ENCODE peak calls at places on chromosome 7, in five cellular contexts. One of them, this sample, is unnamed.

GRCh38 chr7:131769241-131769640 is 212.8 kb upstream of the PODXL start:
- DNase-seq in mammary epithelial cell: peak; percentile 68
- DNase-seq in PC-3: peak; percentile 95
- DNase-seq in H9: no peak
- DNase-seq in neuronal stem cell: no peak
- DNase-seq in this sample: no peak

GRCh38 chr7:107687656-107688055 is 27.0 kb downstream of the SLC26A4 start:
- DNase-seq in mammary epithelial cell: peak; percentile 61
- DNase-seq in PC-3: peak; percentile 67
- DNase-seq in H9: no peak
- DNase-seq in neuronal stem cell: no peak
- DNase-seq in this sample: peak; percentile 51

GRCh38 chr7:138538518-138538917 is 78.5 kb downstream of the TRIM24 start:
- DNase-seq in mammary epithelial cell: no peak
- DNase-seq in PC-3: no peak
- DNase-seq in H9: no peak
- DNase-seq in neuronal stem cell: no peak
- DNase-seq in this sample: peak; percentile 55

GRCh38 chr7:143223784-143224183 is 1.9 kb downstream of the TAS2R40 start:
- DNase-seq in mammary epithelial cell: no peak
- DNase-seq in PC-3: peak; percentile 41
- DNase-seq in H9: no peak
- DNase-seq in neuronal stem cell: no peak
- DNase-seq in this sample: no peak

GRCh38 chr7:90709501-90710465 is 113.7 kb downstream of the CDK14 start:
- DNase-seq in mammary epithelial cell: peak; percentile 9
- DNase-seq in PC-3: peak; percentile 28
- DNase-seq in H9: no peak
- DNase-seq in neuronal stem cell: no peak
- DNase-seq in this sample: peak; percentile 78

GRCh38 chr7:79770053-79770452 is 316.6 kb upstream of the MAGI2 start:
- DNase-seq in mammary epithelial cell: no peak
- DNase-seq in PC-3: no peak
- DNase-seq in H9: no peak
- DNase-seq in neuronal stem cell: no peak
- DNase-seq in this sample: no peak

GRCh38 chr7:141702047-141702567 is at the start of gene DENND11:
- DNase-seq in mammary epithelial cell: peak; percentile 41
- DNase-seq in PC-3: peak; percentile 37
- DNase-seq in H9: no peak
- DNase-seq in neuronal stem cell: peak; percentile 30
- DNase-seq in this sample: peak; percentile 11

GRCh38 chr7:151992375-151992774 is 33.1 kb upstream of the GALNT11 start:
- DNase-seq in mammary epithelial cell: peak; percentile 27
- DNase-seq in PC-3: peak; percentile 68
- DNase-seq in H9: peak; percentile 90
- DNase-seq in neuronal stem cell: peak; percentile 43
- DNase-seq in this sample: no peak

GRCh38 chr7:149799397-149800168 is 26.2 kb upstream of the ZNF467 start:
- DNase-seq in mammary epithelial cell: no peak
- DNase-seq in PC-3: peak; percentile 33
- DNase-seq in H9: peak; percentile 79
- DNase-seq in neuronal stem cell: peak; percentile 31
- DNase-seq in this sample: no peak

GRCh38 chr7:5691536-5692090 is 89.8 kb downstream of the RNF216 start:
- DNase-seq in mammary epithelial cell: no peak
- DNase-seq in PC-3: no peak
- DNase-seq in H9: no peak
- DNase-seq in neuronal stem cell: no peak
- DNase-seq in this sample: no peak

GRCh38 chr7:20340839-20341238 is 10.1 kb downstream of the ITGB8 start:
- DNase-seq in mammary epithelial cell: peak; percentile 97
- DNase-seq in PC-3: peak; percentile 93
- DNase-seq in H9: no peak
- DNase-seq in neuronal stem cell: peak; percentile 41
- DNase-seq in this sample: no peak

GRCh38 chr7:158442260-158442659 is 145.4 kb downstream of the PTPRN2 start:
- DNase-seq in mammary epithelial cell: no peak
- DNase-seq in PC-3: peak; percentile 56
- DNase-seq in H9: no peak
- DNase-seq in neuronal stem cell: no peak
- DNase-seq in this sample: no peak

GRCh38 chr7:97006146-97006950 is 995 bp downstream of the DLX6 start:
- DNase-seq in mammary epithelial cell: peak; percentile 55
- DNase-seq in PC-3: no peak
- DNase-seq in H9: peak; percentile 80
- DNase-seq in neuronal stem cell: peak; percentile 65
- DNase-seq in this sample: peak; percentile 1

GRCh38 chr7:111292026-111292430 is 201.1 kb downstream of the LRRN3 start:
- DNase-seq in mammary epithelial cell: no peak
- DNase-seq in PC-3: no peak
- DNase-seq in H9: no peak
- DNase-seq in neuronal stem cell: no peak
- DNase-seq in this sample: peak; percentile 24

GRCh38 chr7:132154695-132155471 is 421.4 kb downstream of the PLXNA4 start:
- DNase-seq in mammary epithelial cell: no peak
- DNase-seq in PC-3: no peak
- DNase-seq in H9: no peak
- DNase-seq in neuronal stem cell: no peak
- DNase-seq in this sample: no peak

GRCh38 chr7:57398548-57398947 is 51.4 kb upstream of the ZNF716 start:
- DNase-seq in mammary epithelial cell: no peak
- DNase-seq in PC-3: no peak
- DNase-seq in H9: no peak
- DNase-seq in neuronal stem cell: no peak
- DNase-seq in this sample: no peak

GRCh38 chr7:21198929-21199328 is 229.0 kb upstream of the SP4 start:
- DNase-seq in mammary epithelial cell: no peak
- DNase-seq in PC-3: peak; percentile 12
- DNase-seq in H9: no peak
- DNase-seq in neuronal stem cell: no peak
- DNase-seq in this sample: no peak

GRCh38 chr7:25863727-25864116 is 288.3 kb upstream of the NFE2L3 start:
- DNase-seq in mammary epithelial cell: no peak
- DNase-seq in PC-3: no peak
- DNase-seq in H9: no peak
- DNase-seq in neuronal stem cell: no peak
- DNase-seq in this sample: no peak

GRCh38 chr7:12410523-12410922 is 6.9 kb upstream of the VWDE start:
- DNase-seq in mammary epithelial cell: no peak
- DNase-seq in PC-3: no peak
- DNase-seq in H9: no peak
- DNase-seq in neuronal stem cell: no peak
- DNase-seq in this sample: no peak

GRCh38 chr7:48004023-48004422 is 24.6 kb upstream of the HUS1 start:
- DNase-seq in mammary epithelial cell: no peak
- DNase-seq in PC-3: no peak
- DNase-seq in H9: no peak
- DNase-seq in neuronal stem cell: no peak
- DNase-seq in this sample: no peak

GRCh38 chr7:158934628-158935027 is 78.3 kb downstream of the DYNC2I1 start:
- DNase-seq in mammary epithelial cell: no peak
- DNase-seq in PC-3: no peak
- DNase-seq in H9: no peak
- DNase-seq in neuronal stem cell: no peak
- DNase-seq in this sample: no peak

GRCh38 chr7:96310106-96310505 is 11.8 kb downstream of the SLC25A13 start:
- DNase-seq in mammary epithelial cell: no peak
- DNase-seq in PC-3: no peak
- DNase-seq in H9: no peak
- DNase-seq in neuronal stem cell: no peak
- DNase-seq in this sample: no peak

GRCh38 chr7:44261239-44261638 is 60.5 kb downstream of the YKT6 start:
- DNase-seq in mammary epithelial cell: no peak
- DNase-seq in PC-3: no peak
- DNase-seq in H9: no peak
- DNase-seq in neuronal stem cell: no peak
- DNase-seq in this sample: no peak

GRCh38 chr7:151309306-151309705 is 32.3 kb upstream of the NUB1 start:
- DNase-seq in mammary epithelial cell: no peak
- DNase-seq in PC-3: no peak
- DNase-seq in H9: no peak
- DNase-seq in neuronal stem cell: no peak
- DNase-seq in this sample: peak; percentile 80

GRCh38 chr7:77667459-77668090 is 28.7 kb upstream of the RSBN1L start:
- DNase-seq in mammary epithelial cell: no peak
- DNase-seq in PC-3: peak; percentile 14
- DNase-seq in H9: no peak
- DNase-seq in neuronal stem cell: no peak
- DNase-seq in this sample: peak; percentile 28

GRCh38 chr7:121800916-121801675 is 71.9 kb upstream of the PTPRZ1 start:
- DNase-seq in mammary epithelial cell: peak; percentile 35
- DNase-seq in PC-3: no peak
- DNase-seq in H9: no peak
- DNase-seq in neuronal stem cell: no peak
- DNase-seq in this sample: no peak

GRCh38 chr7:157409753-157410727 is 73.2 kb downstream of the DNAJB6 start:
- DNase-seq in mammary epithelial cell: no peak
- DNase-seq in PC-3: no peak
- DNase-seq in H9: peak; percentile 45
- DNase-seq in neuronal stem cell: no peak
- DNase-seq in this sample: no peak

GRCh38 chr7:100153713-100154519 is 4.6 kb downstream of the TRAPPC14 start:
- DNase-seq in mammary epithelial cell: no peak
- DNase-seq in PC-3: no peak
- DNase-seq in H9: no peak
- DNase-seq in neuronal stem cell: no peak
- DNase-seq in this sample: no peak

GRCh38 chr7:10974717-10975032 is 1.0 kb downstream of the PHF14 start:
- DNase-seq in mammary epithelial cell: peak; percentile 36
- DNase-seq in PC-3: no peak
- DNase-seq in H9: no peak
- DNase-seq in neuronal stem cell: no peak
- DNase-seq in this sample: no peak

GRCh38 chr7:28533731-28534531 is 121.6 kb downstream of the CREB5 start:
- DNase-seq in mammary epithelial cell: peak; percentile 26
- DNase-seq in PC-3: peak; percentile 79
- DNase-seq in H9: no peak
- DNase-seq in neuronal stem cell: no peak
- DNase-seq in this sample: peak; percentile 78

GRCh38 chr7:107694395-107694794 is 33.8 kb downstream of the SLC26A4 start:
- DNase-seq in mammary epithelial cell: peak; percentile 13
- DNase-seq in PC-3: no peak
- DNase-seq in H9: no peak
- DNase-seq in neuronal stem cell: no peak
- DNase-seq in this sample: peak; percentile 22

GRCh38 chr7:39880556-39880955 is 69.5 kb upstream of the CDK13 start:
- DNase-seq in mammary epithelial cell: peak; percentile 13
- DNase-seq in PC-3: no peak
- DNase-seq in H9: no peak
- DNase-seq in neuronal stem cell: no peak
- DNase-seq in this sample: peak; percentile 31

GRCh38 chr7:30144659-30145321 is 10.0 kb downstream of the MTURN start:
- DNase-seq in mammary epithelial cell: no peak
- DNase-seq in PC-3: no peak
- DNase-seq in H9: no peak
- DNase-seq in neuronal stem cell: no peak
- DNase-seq in this sample: no peak

GRCh38 chr7:29488977-29489376 is 74.7 kb upstream of the PRR15 start:
- DNase-seq in mammary epithelial cell: peak; percentile 67
- DNase-seq in PC-3: peak; percentile 60
- DNase-seq in H9: no peak
- DNase-seq in neuronal stem cell: no peak
- DNase-seq in this sample: peak; percentile 24

GRCh38 chr7:55490099-55490498 is 82.2 kb downstream of the VOPP1 start:
- DNase-seq in mammary epithelial cell: no peak
- DNase-seq in PC-3: no peak
- DNase-seq in H9: no peak
- DNase-seq in neuronal stem cell: no peak
- DNase-seq in this sample: no peak

GRCh38 chr7:55496906-55497305 is 75.4 kb downstream of the VOPP1 start:
- DNase-seq in mammary epithelial cell: no peak
- DNase-seq in PC-3: no peak
- DNase-seq in H9: no peak
- DNase-seq in neuronal stem cell: no peak
- DNase-seq in this sample: no peak

GRCh38 chr7:55491346-55491745 is 81.0 kb downstream of the VOPP1 start:
- DNase-seq in mammary epithelial cell: no peak
- DNase-seq in PC-3: no peak
- DNase-seq in H9: no peak
- DNase-seq in neuronal stem cell: no peak
- DNase-seq in this sample: no peak

GRCh38 chr7:55494951-55495350 is 77.4 kb downstream of the VOPP1 start:
- DNase-seq in mammary epithelial cell: no peak
- DNase-seq in PC-3: no peak
- DNase-seq in H9: no peak
- DNase-seq in neuronal stem cell: no peak
- DNase-seq in this sample: no peak

GRCh38 chr7:55493416-55493815 is 78.9 kb downstream of the VOPP1 start:
- DNase-seq in mammary epithelial cell: peak; percentile 74
- DNase-seq in PC-3: peak; percentile 11
- DNase-seq in H9: no peak
- DNase-seq in neuronal stem cell: no peak
- DNase-seq in this sample: peak; percentile 32
- H3K9ac ChIP-seq in mammary epithelial cell: no peak overlapping the region
- H3K9ac ChIP-seq in PC-3: no peak overlapping the region
- H3K9ac ChIP-seq in H9: no peak overlapping the region
- H3K9ac ChIP-seq in neuronal stem cell: no peak overlapping the region
- H3K9ac ChIP-seq in this sample: no peak overlapping the region

GRCh38 chr7:1454471-1455065 is 4.7 kb downstream of the MICALL2 start:
- DNase-seq in mammary epithelial cell: no peak
- DNase-seq in PC-3: no peak
- DNase-seq in H9: no peak
- DNase-seq in neuronal stem cell: no peak
- DNase-seq in this sample: no peak
- H3K9ac ChIP-seq in mammary epithelial cell: no peak overlapping the region
- H3K9ac ChIP-seq in PC-3: peak overlapping the region; percentile 12
- H3K9ac ChIP-seq in H9: no peak overlapping the region
- H3K9ac ChIP-seq in neuronal stem cell: peak overlapping the region; percentile 70
- H3K9ac ChIP-seq in this sample: peak overlapping the region; percentile 75

DNA sequence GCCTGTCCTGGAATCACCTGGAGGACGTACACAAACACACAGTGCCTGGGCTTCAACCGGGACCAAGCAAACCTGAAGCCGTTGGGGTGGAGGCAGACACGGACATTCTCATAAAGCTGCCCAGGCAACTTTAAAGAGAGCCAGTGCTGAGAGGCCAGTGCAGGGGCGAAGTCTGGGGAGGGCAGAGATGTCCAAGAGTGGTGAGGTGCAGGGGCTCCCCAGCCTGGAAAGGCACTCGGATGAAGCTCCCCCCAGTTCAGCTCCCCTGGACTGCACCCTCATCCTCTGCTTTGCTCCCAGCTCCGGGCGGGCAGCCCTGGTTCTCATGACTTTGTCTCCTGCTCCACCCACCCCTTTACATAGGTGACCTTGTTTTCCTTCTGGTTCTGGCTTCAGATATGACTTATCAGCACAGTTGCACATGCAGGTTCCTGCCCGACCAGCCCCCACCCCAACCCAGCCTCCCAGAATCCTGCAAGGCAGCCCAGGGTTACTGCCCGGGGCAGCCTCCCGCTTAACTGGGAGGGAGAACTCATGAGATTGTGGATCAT is 60.8 kb upstream of the EEPD1 start:
- DNase-seq in mammary epithelial cell: no peak
- DNase-seq in PC-3: no peak
- DNase-seq in H9: no peak
- DNase-seq in neuronal stem cell: no peak
- DNase-seq in this sample: no peak
- H3K9ac ChIP-seq in mammary epithelial cell: no peak overlapping the region
- H3K9ac ChIP-seq in PC-3: no peak overlapping the region
- H3K9ac ChIP-seq in H9: no peak overlapping the region
- H3K9ac ChIP-seq in neuronal stem cell: no peak overlapping the region
- H3K9ac ChIP-seq in this sample: no peak overlapping the region

GRCh38 chr7:124482229-124482628 is 283.4 kb downstream of the GPR37 start:
- DNase-seq in mammary epithelial cell: no peak
- DNase-seq in PC-3: peak; percentile 87
- DNase-seq in H9: no peak
- DNase-seq in neuronal stem cell: no peak
- DNase-seq in this sample: no peak
- H3K9ac ChIP-seq in mammary epithelial cell: no peak overlapping the region
- H3K9ac ChIP-seq in PC-3: no peak overlapping the region
- H3K9ac ChIP-seq in H9: no peak overlapping the region
- H3K9ac ChIP-seq in neuronal stem cell: no peak overlapping the region
- H3K9ac ChIP-seq in this sample: no peak overlapping the region